ENCODE peak calls at places on chromosomes 1 and 21, in nine cellular contexts. P, S, L, X, E, J, R, B and U are unnamed samples.

GRCh38 chr1:195047778-195048177 is 1560.5 kb downstream of the KCNT2 start:
- DNase-seq in X (no peak), B (no peak), P (no peak), R (no peak), S (no peak), J (no peak), E (no peak), L (no peak), U (no peak)

GRCh38 chr1:101506541-101507164 is 269.8 kb downstream of the S1PR1 start:
- DNase-seq in E (peak; percentile 21), R (peak; percentile 25), J (peak; percentile 33), P (peak; percentile 56), L (peak; percentile 51), S (no peak), B (peak; percentile 6), X (peak; percentile 35), U (no peak)

GRCh38 chr1:197467881-197468280 is 199.8 kb downstream of the CRB1 start:
- DNase-seq in X (no peak), B (no peak), R (no peak), J (peak; percentile 75), L (peak; percentile 91), S (no peak), E (no peak), P (no peak), U (no peak)

GRCh38 chr1:67134692-67135091 is at the start of gene C1orf141:
- DNase-seq in P (no peak), E (no peak), R (no peak), X (no peak), L (peak; percentile 60), S (no peak), J (peak; percentile 39), B (no peak), U (no peak)

GRCh38 chr21:46083271-46084040 is 14.5 kb upstream of the COL6A2 start:
- DNase-seq in E (no peak), P (no peak), R (no peak), B (no peak), J (peak; percentile 50), X (no peak), S (peak; percentile 49), L (no peak), U (no peak)

GRCh38 chr21:36429672-36430546 is 44.7 kb downstream of the CHAF1B start:
- DNase-seq in R (peak; percentile 97), X (peak; percentile 75), B (peak; percentile 95), J (peak; percentile 99), L (peak; percentile 96), E (no peak), S (peak; percentile 84), P (no peak), U (peak; percentile 66)

GRCh38 chr1:205348559-205349477 is 7.9 kb downstream of the KLHDC8A start:
- DNase-seq in S (no peak), L (no peak), B (no peak), E (no peak), J (no peak), X (no peak), R (no peak), P (peak; percentile 46), U (no peak)

GRCh38 chr1:212628813-212629415 is 20.4 kb downstream of the ATF3 start:
- DNase-seq in L (no peak), S (no peak), R (no peak), X (no peak), P (no peak), B (no peak), E (no peak), J (no peak), U (no peak)

GRCh38 chr1:119373465-119373864 is 4.9 kb downstream of the HAO2 start:
- DNase-seq in J (peak; percentile 7), B (peak; percentile 29), X (no peak), E (no peak), S (no peak), P (no peak), L (no peak), R (no peak), U (no peak)

GRCh38 chr1:184890539-184890973 is 83.8 kb downstream of the NIBAN1 start:
- DNase-seq in J (peak; percentile 46), X (peak; percentile 78), E (no peak), B (no peak), R (peak; percentile 85), S (no peak), P (no peak), L (peak; percentile 85), U (peak; percentile 66)

GRCh38 chr1:76279387-76279748 is 204.8 kb downstream of the ST6GALNAC3 start:
- DNase-seq in J (no peak), S (no peak), E (no peak), B (no peak), R (no peak), L (no peak), X (no peak), P (no peak), U (no peak)

GRCh38 chr21:25708467-25709065 is 26.1 kb downstream of the ATP5PF start:
- DNase-seq in E (peak; percentile 46), P (peak; percentile 60), R (peak; percentile 24), J (peak; percentile 58), X (peak; percentile 44), S (no peak), L (peak; percentile 72), B (peak; percentile 22), U (peak; percentile 39)

GRCh38 chr1:212688338-212689047 is 11.1 kb downstream of the BATF3 start:
- DNase-seq in P (no peak), E (no peak), R (no peak), B (no peak), S (no peak), J (no peak), X (no peak), L (peak; percentile 68), U (no peak)

GRCh38 chr21:41593051-41593783 is 85.3 kb upstream of the TMPRSS2 start:
- DNase-seq in J (no peak), L (no peak), P (no peak), X (no peak), S (no peak), E (no peak), R (no peak), B (no peak), U (no peak)

GRCh38 chr1:54971317-54971791 is 9.1 kb upstream of the TMEM61 start:
- DNase-seq in L (no peak), R (peak; percentile 42), S (no peak), B (peak; percentile 36), P (no peak), J (peak; percentile 27), X (peak; percentile 18), E (no peak), U (no peak)